ENCODE peak calls at places on chromosomes 16 and 17, in four cellular contexts. U is A549, V is HepG2, M is K562. K is an unnamed sample.

GRCh38 chr16:67562918-67563707 is 787 bp downstream of the CTCF start:
- DNase-seq in U (peak), V (peak), M (peak), K (no peak)

GRCh38 chr17:82751171-82751570 is 694 bp upstream of the TBCD start:
- DNase-seq in U (no peak), V (no peak), M (no peak), K (no peak)

GRCh38 chr16:3121843-3122467 is 9.6 kb downstream of the ZNF205 start:
- DNase-seq in U (no peak), V (no peak), M (no peak), K (no peak)

GRCh38 chr17:47717845-47718621 is 15.0 kb upstream of the TBX21 start:
- DNase-seq in U (no peak), V (no peak), M (no peak), K (no peak)

GRCh38 chr16:85891033-85891775 is 7.8 kb upstream of the IRF8 start:
- DNase-seq in U (peak), V (peak), M (no peak), K (no peak)

GRCh38 chr17:31339906-31340661 is 18.7 kb upstream of the EVI2A start:
- DNase-seq in U (no peak), V (no peak), M (peak), K (no peak)

GRCh38 chr17:40190197-40191021 is 13.1 kb downstream of the RAPGEFL1 start:
- DNase-seq in U (peak), V (peak), M (peak), K (no peak)

GRCh38 chr17:80527016-80527645 is 17.5 kb upstream of the RPTOR start:
- DNase-seq in U (no peak), V (no peak), M (no peak), K (no peak)

GRCh38 chr17:3770471-3770870 is 30.5 kb downstream of the ITGAE start:
- DNase-seq in U (no peak), V (no peak), M (no peak), K (no peak)

GRCh38 chr17:40475234-40476210 is 25.9 kb downstream of the TNS4 start:
- DNase-seq in U (no peak), V (no peak), M (no peak), K (no peak)

GRCh38 chr17:27807567-27808470 is 7.5 kb upstream of the NOS2 start:
- DNase-seq in U (no peak), V (no peak), M (no peak), K (peak)

GRCh38 chr16:89193021-89193575 is 7.2 kb downstream of the SLC22A31 start:
- DNase-seq in U (peak), V (peak), M (peak), K (no peak)

GRCh38 chr16:68272501-68273209 is 8.3 kb downstream of the SLC7A6 start:
- DNase-seq in U (no peak), V (no peak), M (no peak), K (no peak)

GRCh38 chr16:3182608-3183444 is 5.2 kb upstream of the OR1F1 start:
- DNase-seq in U (peak), V (peak), M (peak), K (no peak)

GRCh38 chr17:36068524-36068923 is 4.5 kb downstream of the CCL18 start:
- DNase-seq in U (no peak), V (no peak), M (no peak), K (no peak)

GRCh38 chr17:57810740-57811632 is 38.9 kb downstream of the MRPS23 start:
- DNase-seq in U (no peak), V (peak), M (no peak), K (no peak)

GRCh38 chr16:88454315-88455057 is 1.4 kb downstream of the ZFPM1 start:
- DNase-seq in U (peak), V (no peak), M (no peak), K (no peak)

GRCh38 chr17:52606098-52606497 is 447.6 kb upstream of the CA10 start:
- DNase-seq in U (no peak), V (no peak), M (no peak), K (no peak)

GRCh38 chr17:32277284-32277683 is 11.7 kb downstream of the RHBDL3 start:
- DNase-seq in U (no peak), V (no peak), M (no peak), K (no peak)

GRCh38 chr17:6708357-6708961 is 4.7 kb downstream of the SLC13A5 start:
- DNase-seq in U (no peak), V (no peak), M (no peak), K (no peak)

GRCh38 chr17:70407501-70407900 is 238.2 kb downstream of the KCNJ2 start:
- DNase-seq in U (no peak), V (no peak), M (no peak), K (no peak)

GRCh38 chr16:52770828-52771227 is 223.9 kb upstream of the TOX3 start:
- DNase-seq in U (no peak), V (no peak), M (no peak), K (no peak)

GRCh38 chr16:3266873-3267537 is 10.6 kb upstream of the MEFV start:
- DNase-seq in U (peak), V (peak), M (no peak), K (no peak)

GRCh38 chr17:63189082-63189481 is 223.0 kb downstream of the TANC2 start:
- DNase-seq in U (peak), V (no peak), M (no peak), K (no peak)

GRCh38 chr16:27748868-27749546 is 199.1 kb downstream of the KATNIP start:
- DNase-seq in U (peak), V (peak), M (peak), K (peak)

GRCh38 chr17:7668482-7668881 is 17.8 kb downstream of the ATP1B2 start:
- DNase-seq in U (no peak), V (no peak), M (no peak), K (no peak)

GRCh38 chr17:78168906-78169793 is 769 bp downstream of the SYNGR2 start:
- DNase-seq in U (peak), V (no peak), M (no peak), K (no peak)

GRCh38 chr16:57844416-57845030 is 42.2 kb upstream of the KIFC3 start:
- DNase-seq in U (no peak), V (no peak), M (no peak), K (no peak)
- TF ChIP-seq POLR2AphosphoS2 in U (no peak), V (no peak), M (no peak), K (no peak)

DNA sequence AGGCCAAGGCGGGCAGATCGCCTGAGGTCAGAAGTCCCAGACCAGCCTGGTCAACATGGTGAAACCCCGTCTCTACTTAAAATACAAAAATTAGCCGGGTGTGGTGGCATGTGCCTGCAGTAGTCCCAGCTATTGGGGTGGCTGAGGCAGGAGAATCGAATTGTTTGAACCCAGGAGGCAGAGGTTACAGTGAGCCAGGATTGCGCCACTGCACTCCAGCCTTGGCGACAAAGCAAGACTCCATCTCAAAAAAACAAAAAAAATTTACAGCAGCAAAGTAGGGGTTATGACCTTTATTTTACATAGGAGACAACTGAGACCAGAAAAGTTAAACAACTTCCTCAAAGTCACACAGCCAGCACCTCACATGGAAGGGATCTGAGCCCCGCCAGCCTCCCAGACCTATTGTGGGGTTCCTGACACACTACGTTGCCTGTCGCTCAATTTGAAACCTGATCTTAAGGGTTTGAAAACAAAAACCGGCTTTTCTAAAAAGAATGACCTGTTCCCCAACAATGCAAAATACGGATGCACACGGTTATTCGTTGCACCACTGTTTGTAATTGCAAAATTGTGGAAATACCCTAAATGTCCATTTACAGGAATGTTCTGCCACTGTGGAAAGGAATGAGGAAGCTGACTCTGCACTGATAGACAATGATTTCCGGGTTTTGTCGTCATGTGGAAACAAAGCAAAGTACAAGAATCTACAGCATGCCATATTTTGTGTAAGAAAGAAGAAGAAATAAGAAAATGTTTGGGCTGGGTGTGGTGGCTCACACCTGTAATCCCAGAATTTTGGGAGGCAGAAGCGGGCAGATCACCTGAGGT is 77.2 kb downstream of the CNGB1 start:
- DNase-seq in U (peak), V (peak), M (no peak), K (no peak)
- TF ChIP-seq POLR2AphosphoS2 in U (no peak), V (no peak), M (no peak), K (no peak)

DNA sequence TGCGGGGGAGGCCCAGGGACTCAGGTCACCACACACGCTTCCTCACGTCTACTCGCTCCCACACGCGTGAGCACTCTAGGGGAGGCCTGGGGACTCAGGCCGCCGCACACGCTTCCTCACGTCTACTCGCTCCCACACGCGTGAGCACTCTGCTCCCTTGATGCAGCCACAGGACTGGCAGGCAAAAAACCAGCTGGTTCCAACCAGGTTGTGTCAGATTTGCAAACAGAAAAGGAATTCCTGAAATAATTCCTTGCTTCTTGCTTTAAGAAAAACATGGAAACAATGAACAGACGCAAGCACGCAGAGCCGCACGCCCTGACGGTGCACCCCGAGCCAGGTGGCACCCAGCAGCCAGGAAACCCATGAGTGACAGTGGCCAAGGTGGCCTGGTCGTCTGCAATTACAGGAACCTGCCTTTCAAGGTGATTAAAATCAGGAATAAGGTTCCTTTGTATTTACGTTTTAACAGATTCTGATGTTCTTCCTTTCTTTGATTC is 37.9 kb downstream of the LMF1 start:
- DNase-seq in U (no peak), V (no peak), M (no peak), K (no peak)
- TF ChIP-seq POLR2AphosphoS2 in U (no peak), V (no peak), M (no peak), K (no peak)

DNA sequence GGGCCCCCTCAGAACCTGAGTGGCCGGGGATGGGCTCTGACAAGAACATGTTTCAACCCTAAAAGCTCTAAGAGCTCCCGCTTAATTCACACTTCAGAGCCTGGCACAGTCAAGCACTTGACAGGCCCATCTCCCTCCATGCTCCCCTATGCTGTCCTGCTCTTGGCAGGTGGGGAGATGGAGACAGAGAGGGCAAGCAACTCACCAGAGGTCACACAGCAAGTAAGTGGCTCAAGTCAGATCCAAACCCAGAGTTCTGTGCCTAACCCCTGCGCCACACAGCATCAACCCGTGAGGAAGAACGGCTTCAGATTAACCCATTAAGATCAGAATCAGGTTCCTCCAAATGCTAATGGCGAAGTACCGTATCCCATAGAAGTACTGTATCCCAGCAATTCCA is 36.4 kb downstream of the NECAB2 start:
- DNase-seq in U (no peak), V (no peak), M (no peak), K (no peak)
- TF ChIP-seq POLR2AphosphoS2 in U (no peak), V (no peak), M (no peak), K (no peak)

DNA sequence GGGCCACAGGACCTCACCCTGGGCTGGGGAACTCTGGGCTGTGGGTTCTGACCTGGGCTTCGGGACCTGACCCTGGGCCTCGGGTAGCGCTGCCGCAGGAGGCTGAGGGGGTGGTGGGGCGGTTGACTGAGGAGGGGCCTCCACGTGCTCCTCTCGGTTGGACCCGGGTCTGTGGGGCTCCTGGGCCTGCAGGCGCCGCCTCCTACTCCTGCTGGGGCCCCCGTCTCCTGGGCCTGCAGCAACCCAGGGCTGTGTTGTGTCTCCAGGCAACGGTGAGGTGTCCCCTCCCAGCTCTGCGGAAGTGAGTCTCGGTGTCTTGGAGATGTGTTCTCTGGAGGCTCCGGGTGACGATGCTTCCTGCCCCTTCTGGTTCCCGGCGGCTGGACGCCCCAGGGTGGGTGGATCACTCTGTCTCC is 41.5 kb upstream of the GNG13 start:
- DNase-seq in U (no peak), V (no peak), M (peak), K (no peak)
- TF ChIP-seq POLR2AphosphoS2 in U (no peak), V (no peak), M (no peak), K (no peak)

GRCh38 chr17:19718613-19719364 is 2.4 kb upstream of the SLC47A2 start:
- DNase-seq in U (peak), V (peak), M (no peak), K (no peak)

GRCh38 chr17:19717031-19717360 is 612 bp upstream of the SLC47A2 start:
- DNase-seq in U (no peak), V (no peak), M (no peak), K (no peak)

GRCh38 chr17:19719365-19720209 is 3.2 kb upstream of the SLC47A2 start:
- DNase-seq in U (peak), V (no peak), M (no peak), K (no peak)

GRCh38 chr17:19717411-19717908 is 1.1 kb upstream of the SLC47A2 start:
- DNase-seq in U (no peak), V (no peak), M (no peak), K (no peak)

GRCh38 chr17:19718041-19718612 is 1.7 kb upstream of the SLC47A2 start:
- DNase-seq in U (no peak), V (no peak), M (no peak), K (no peak)
- TF ChIP-seq POLR2AphosphoS2 in U (no peak), V (no peak), M (no peak), K (no peak)

DNA sequence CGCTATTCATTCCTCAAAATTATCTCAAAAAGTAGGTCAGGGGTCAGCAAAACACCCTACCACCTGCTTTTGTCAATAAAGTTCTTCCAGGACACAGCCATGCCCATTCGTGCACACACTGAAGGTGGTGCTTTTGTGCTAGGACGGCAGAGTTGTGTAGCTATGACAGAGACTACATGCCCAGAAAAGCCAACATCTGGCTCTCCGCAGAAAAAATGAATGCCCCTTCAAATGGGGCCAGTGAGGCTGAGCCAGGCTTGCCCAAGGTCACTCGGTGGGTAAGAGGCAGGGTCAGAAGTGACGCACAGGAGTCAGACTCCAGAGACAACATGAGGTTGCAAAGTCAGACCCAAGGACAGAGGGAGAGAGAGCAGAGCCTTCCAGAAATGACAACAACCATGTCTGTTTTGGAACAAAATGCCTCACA is 200.1 kb downstream of the XYLT1 start:
- DNase-seq in U (no peak), V (no peak), M (no peak), K (no peak)
- TF ChIP-seq POLR2AphosphoS2 in U (no peak), V (no peak), M (no peak), K (no peak)

GRCh38 chr17:15965510-15965909 is 20.6 kb downstream of the ADORA2B start:
- DNase-seq in U (no peak), V (no peak), M (no peak), K (no peak)
- TF ChIP-seq POLR2AphosphoS2 in U (no peak), V (no peak), M (no peak), K (no peak)

DNA sequence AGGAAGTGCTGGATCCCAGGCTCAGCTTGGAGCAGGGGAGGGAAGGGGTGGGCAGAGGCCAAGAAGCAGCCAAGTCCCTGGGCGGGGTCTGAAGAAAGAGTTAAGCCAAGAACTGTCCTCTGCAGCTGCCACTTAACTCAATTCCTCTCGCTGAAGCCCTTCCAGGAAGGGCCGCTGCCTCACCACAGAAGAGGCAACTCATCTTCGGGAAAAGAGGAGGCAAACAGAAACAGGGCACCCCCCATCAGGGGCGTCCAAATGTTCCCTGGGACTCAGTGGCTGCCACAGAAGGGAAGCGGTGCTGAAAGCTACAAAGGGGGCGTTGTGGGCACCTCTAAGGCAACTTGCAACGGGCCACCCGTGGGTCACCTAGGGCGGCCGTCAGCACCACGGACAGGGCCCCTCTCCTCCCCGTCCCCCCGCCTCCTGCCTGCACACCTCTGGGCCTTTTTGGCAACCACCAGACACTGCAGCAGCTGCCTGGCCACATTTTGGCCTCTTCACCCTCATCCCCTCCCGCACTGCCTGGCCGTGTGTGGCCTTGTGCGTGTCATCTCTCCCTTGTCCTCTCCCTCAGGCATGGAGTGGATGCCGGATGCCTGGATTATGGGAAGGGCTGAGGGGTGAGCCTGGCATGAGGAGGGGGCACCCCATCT is 2.5 kb downstream of the TLCD3B start:
- DNase-seq in U (no peak), V (no peak), M (peak), K (no peak)
- TF ChIP-seq POLR2AphosphoS2 in U (no peak), V (no peak), M (no peak), K (no peak)